ENCODE peak calls at places on chromosomes 11 and 22, in five cellular contexts. One of them, this sample, is unnamed.

GRCh38 chr11:19933801-19934488 is 221.3 kb downstream of the NAV2 start:
- DNase-seq in kidney glomerular epithelial cell: no peak
- DNase-seq in ureter: no peak
- DNase-seq in T-helper 9 cell: no peak
- DNase-seq in activated T-cell treated with anti-CD3 and anti-CD28 coated beads for 1 hour: no peak
- DNase-seq in this sample: no peak

GRCh38 chr11:19816040-19816439 is 103.4 kb downstream of the NAV2 start:
- DNase-seq in kidney glomerular epithelial cell: no peak
- DNase-seq in ureter: no peak
- DNase-seq in T-helper 9 cell: no peak
- DNase-seq in activated T-cell treated with anti-CD3 and anti-CD28 coated beads for 1 hour: no peak
- DNase-seq in this sample: no peak

GRCh38 chr22:30823015-30823370 is 128.3 kb downstream of the OSBP2 start:
- DNase-seq in kidney glomerular epithelial cell: no peak
- DNase-seq in ureter: no peak
- DNase-seq in T-helper 9 cell: no peak
- DNase-seq in activated T-cell treated with anti-CD3 and anti-CD28 coated beads for 1 hour: no peak
- DNase-seq in this sample: no peak

GRCh38 chr22:39622881-39623367 is 52.4 kb downstream of the CACNA1I start:
- DNase-seq in kidney glomerular epithelial cell: no peak
- DNase-seq in ureter: no peak
- DNase-seq in T-helper 9 cell: peak
- DNase-seq in activated T-cell treated with anti-CD3 and anti-CD28 coated beads for 1 hour: peak
- DNase-seq in this sample: peak

GRCh38 chr11:68142028-68142412 is 20.8 kb upstream of the CHKA start:
- DNase-seq in kidney glomerular epithelial cell: no peak
- DNase-seq in ureter: peak
- DNase-seq in T-helper 9 cell: no peak
- DNase-seq in activated T-cell treated with anti-CD3 and anti-CD28 coated beads for 1 hour: peak
- DNase-seq in this sample: no peak

GRCh38 chr11:102577182-102577581 is 46.6 kb upstream of the MMP7 start:
- DNase-seq in kidney glomerular epithelial cell: no peak
- DNase-seq in ureter: no peak
- DNase-seq in T-helper 9 cell: no peak
- DNase-seq in activated T-cell treated with anti-CD3 and anti-CD28 coated beads for 1 hour: no peak
- DNase-seq in this sample: no peak

GRCh38 chr22:22343603-22344276 is 99.2 kb downstream of the VPREB1 start:
- DNase-seq in kidney glomerular epithelial cell: no peak
- DNase-seq in ureter: no peak
- DNase-seq in T-helper 9 cell: no peak
- DNase-seq in activated T-cell treated with anti-CD3 and anti-CD28 coated beads for 1 hour: no peak
- DNase-seq in this sample: no peak

GRCh38 chr22:44537016-44537936 is 39.2 kb upstream of the RTL6 start:
- DNase-seq in kidney glomerular epithelial cell: no peak
- DNase-seq in ureter: no peak
- DNase-seq in T-helper 9 cell: no peak
- DNase-seq in activated T-cell treated with anti-CD3 and anti-CD28 coated beads for 1 hour: no peak
- DNase-seq in this sample: no peak

GRCh38 chr11:15912291-15912690 is 444.1 kb downstream of the SOX6 start:
- DNase-seq in kidney glomerular epithelial cell: no peak
- DNase-seq in ureter: no peak
- DNase-seq in T-helper 9 cell: no peak
- DNase-seq in activated T-cell treated with anti-CD3 and anti-CD28 coated beads for 1 hour: no peak
- DNase-seq in this sample: no peak

GRCh38 chr11:108586600-108586999 is 7.0 kb downstream of the EXPH5 start:
- DNase-seq in kidney glomerular epithelial cell: no peak
- DNase-seq in ureter: no peak
- DNase-seq in T-helper 9 cell: no peak
- DNase-seq in activated T-cell treated with anti-CD3 and anti-CD28 coated beads for 1 hour: no peak
- DNase-seq in this sample: no peak

GRCh38 chr11:111305403-111305802 is 7.1 kb downstream of the POU2AF3 start:
- DNase-seq in kidney glomerular epithelial cell: no peak
- DNase-seq in ureter: no peak
- DNase-seq in T-helper 9 cell: no peak
- DNase-seq in activated T-cell treated with anti-CD3 and anti-CD28 coated beads for 1 hour: no peak
- DNase-seq in this sample: no peak

GRCh38 chr11:66082936-66083698 is 13.0 kb downstream of the PACS1 start:
- DNase-seq in kidney glomerular epithelial cell: no peak
- DNase-seq in ureter: no peak
- DNase-seq in T-helper 9 cell: no peak
- DNase-seq in activated T-cell treated with anti-CD3 and anti-CD28 coated beads for 1 hour: no peak
- DNase-seq in this sample: no peak

GRCh38 chr11:36065436-36065835 is 121.6 kb downstream of the LDLRAD3 start:
- DNase-seq in kidney glomerular epithelial cell: no peak
- DNase-seq in ureter: no peak
- DNase-seq in T-helper 9 cell: no peak
- DNase-seq in activated T-cell treated with anti-CD3 and anti-CD28 coated beads for 1 hour: no peak
- DNase-seq in this sample: no peak

GRCh38 chr11:17766590-17766989 is 32.0 kb downstream of the KCNC1 start:
- DNase-seq in kidney glomerular epithelial cell: no peak
- DNase-seq in ureter: no peak
- DNase-seq in T-helper 9 cell: no peak
- DNase-seq in activated T-cell treated with anti-CD3 and anti-CD28 coated beads for 1 hour: no peak
- DNase-seq in this sample: no peak

GRCh38 chr11:42770444-42771065 is 541.2 kb upstream of the API5 start:
- DNase-seq in kidney glomerular epithelial cell: no peak
- DNase-seq in ureter: no peak
- DNase-seq in T-helper 9 cell: no peak
- DNase-seq in activated T-cell treated with anti-CD3 and anti-CD28 coated beads for 1 hour: no peak
- DNase-seq in this sample: no peak

GRCh38 chr11:102494216-102494615 is 36.3 kb downstream of the MMP7 start:
- DNase-seq in kidney glomerular epithelial cell: peak
- DNase-seq in ureter: no peak
- DNase-seq in T-helper 9 cell: no peak
- DNase-seq in activated T-cell treated with anti-CD3 and anti-CD28 coated beads for 1 hour: no peak
- DNase-seq in this sample: no peak

GRCh38 chr11:78050964-78051831 is 12.5 kb upstream of the THRSP start:
- DNase-seq in kidney glomerular epithelial cell: peak
- DNase-seq in ureter: no peak
- DNase-seq in T-helper 9 cell: no peak
- DNase-seq in activated T-cell treated with anti-CD3 and anti-CD28 coated beads for 1 hour: no peak
- DNase-seq in this sample: no peak

GRCh38 chr11:47551086-47551485 is 1.8 kb downstream of the CELF1 start:
- DNase-seq in kidney glomerular epithelial cell: peak
- DNase-seq in ureter: no peak
- DNase-seq in T-helper 9 cell: no peak
- DNase-seq in activated T-cell treated with anti-CD3 and anti-CD28 coated beads for 1 hour: no peak
- DNase-seq in this sample: no peak

GRCh38 chr22:22403771-22404170 is 104.8 kb downstream of the ZNF280B start:
- DNase-seq in kidney glomerular epithelial cell: no peak
- DNase-seq in ureter: no peak
- DNase-seq in T-helper 9 cell: no peak
- DNase-seq in activated T-cell treated with anti-CD3 and anti-CD28 coated beads for 1 hour: no peak
- DNase-seq in this sample: no peak

GRCh38 chr22:46612904-46613605 is 7.1 kb upstream of the GRAMD4 start:
- DNase-seq in kidney glomerular epithelial cell: no peak
- DNase-seq in ureter: no peak
- DNase-seq in T-helper 9 cell: peak
- DNase-seq in activated T-cell treated with anti-CD3 and anti-CD28 coated beads for 1 hour: peak
- DNase-seq in this sample: peak

GRCh38 chr11:76208829-76209670 is 2.7 kb upstream of the WNT11 start:
- DNase-seq in kidney glomerular epithelial cell: no peak
- DNase-seq in ureter: peak
- DNase-seq in T-helper 9 cell: peak
- DNase-seq in activated T-cell treated with anti-CD3 and anti-CD28 coated beads for 1 hour: peak
- DNase-seq in this sample: peak

GRCh38 chr11:65069217-65069616 is 10.9 kb upstream of the NAALADL1 start:
- DNase-seq in kidney glomerular epithelial cell: peak
- DNase-seq in ureter: no peak
- DNase-seq in T-helper 9 cell: no peak
- DNase-seq in activated T-cell treated with anti-CD3 and anti-CD28 coated beads for 1 hour: no peak
- DNase-seq in this sample: no peak

GRCh38 chr22:35839811-35840739 is 122.4 kb downstream of the APOL5 start:
- DNase-seq in kidney glomerular epithelial cell: peak
- DNase-seq in ureter: peak
- DNase-seq in T-helper 9 cell: no peak
- DNase-seq in activated T-cell treated with anti-CD3 and anti-CD28 coated beads for 1 hour: no peak
- DNase-seq in this sample: no peak

GRCh38 chr11:2803186-2804057 is 82.2 kb downstream of the CDKN1C start:
- DNase-seq in kidney glomerular epithelial cell: no peak
- DNase-seq in ureter: peak
- DNase-seq in T-helper 9 cell: no peak
- DNase-seq in activated T-cell treated with anti-CD3 and anti-CD28 coated beads for 1 hour: no peak
- DNase-seq in this sample: no peak

GRCh38 chr11:19697721-19698121 is 14.9 kb upstream of the NAV2 start:
- DNase-seq in kidney glomerular epithelial cell: no peak
- DNase-seq in ureter: no peak
- DNase-seq in T-helper 9 cell: no peak
- DNase-seq in activated T-cell treated with anti-CD3 and anti-CD28 coated beads for 1 hour: no peak
- DNase-seq in this sample: no peak

GRCh38 chr11:96326954-96327353 is 16.0 kb downstream of the MAML2 start:
- DNase-seq in kidney glomerular epithelial cell: no peak
- DNase-seq in ureter: no peak
- DNase-seq in T-helper 9 cell: no peak
- DNase-seq in activated T-cell treated with anti-CD3 and anti-CD28 coated beads for 1 hour: no peak
- DNase-seq in this sample: no peak

GRCh38 chr11:132312161-132312560 is 941.7 kb downstream of the NTM start:
- DNase-seq in kidney glomerular epithelial cell: peak
- DNase-seq in ureter: no peak
- DNase-seq in T-helper 9 cell: no peak
- DNase-seq in activated T-cell treated with anti-CD3 and anti-CD28 coated beads for 1 hour: no peak
- DNase-seq in this sample: no peak

GRCh38 chr22:24424001-24424900 is 3.1 kb upstream of the ADORA2A start:
- DNase-seq in kidney glomerular epithelial cell: no peak
- DNase-seq in ureter: no peak
- DNase-seq in T-helper 9 cell: peak
- DNase-seq in activated T-cell treated with anti-CD3 and anti-CD28 coated beads for 1 hour: no peak
- DNase-seq in this sample: no peak

GRCh38 chr11:61999141-61999975 is 31.9 kb upstream of the FTH1 start:
- DNase-seq in kidney glomerular epithelial cell: no peak
- DNase-seq in ureter: no peak
- DNase-seq in T-helper 9 cell: no peak
- DNase-seq in activated T-cell treated with anti-CD3 and anti-CD28 coated beads for 1 hour: no peak
- DNase-seq in this sample: no peak

GRCh38 chr11:69562816-69563215 is 78.1 kb upstream of the CCND1 start:
- DNase-seq in kidney glomerular epithelial cell: no peak
- DNase-seq in ureter: no peak
- DNase-seq in T-helper 9 cell: no peak
- DNase-seq in activated T-cell treated with anti-CD3 and anti-CD28 coated beads for 1 hour: no peak
- DNase-seq in this sample: no peak

GRCh38 chr11:105862736-105863367 is 159.2 kb downstream of the MSANTD4 start:
- DNase-seq in kidney glomerular epithelial cell: peak
- DNase-seq in ureter: no peak
- DNase-seq in T-helper 9 cell: no peak
- DNase-seq in activated T-cell treated with anti-CD3 and anti-CD28 coated beads for 1 hour: no peak
- DNase-seq in this sample: no peak

GRCh38 chr11:2531987-2532703 is 87.3 kb downstream of the KCNQ1 start:
- DNase-seq in kidney glomerular epithelial cell: no peak
- DNase-seq in ureter: no peak
- DNase-seq in T-helper 9 cell: no peak
- DNase-seq in activated T-cell treated with anti-CD3 and anti-CD28 coated beads for 1 hour: no peak
- DNase-seq in this sample: no peak

GRCh38 chr11:86058360-86058759 is 10.5 kb downstream of the PICALM start:
- DNase-seq in kidney glomerular epithelial cell: no peak
- DNase-seq in ureter: no peak
- DNase-seq in T-helper 9 cell: no peak
- DNase-seq in activated T-cell treated with anti-CD3 and anti-CD28 coated beads for 1 hour: no peak
- DNase-seq in this sample: no peak

GRCh38 chr22:30078320-30079311 is 1.6 kb upstream of the HORMAD2 start:
- DNase-seq in kidney glomerular epithelial cell: no peak
- DNase-seq in ureter: no peak
- DNase-seq in T-helper 9 cell: no peak
- DNase-seq in activated T-cell treated with anti-CD3 and anti-CD28 coated beads for 1 hour: no peak
- DNase-seq in this sample: no peak

GRCh38 chr11:36455658-36456111 is 54.4 kb downstream of the TRAF6 start:
- DNase-seq in kidney glomerular epithelial cell: peak
- DNase-seq in ureter: peak
- DNase-seq in T-helper 9 cell: no peak
- DNase-seq in activated T-cell treated with anti-CD3 and anti-CD28 coated beads for 1 hour: no peak
- DNase-seq in this sample: no peak

GRCh38 chr11:126870021-126870420 is 130.5 kb downstream of the KIRREL3 start:
- DNase-seq in kidney glomerular epithelial cell: no peak
- DNase-seq in ureter: no peak
- DNase-seq in T-helper 9 cell: no peak
- DNase-seq in activated T-cell treated with anti-CD3 and anti-CD28 coated beads for 1 hour: no peak
- DNase-seq in this sample: no peak

This sample was measured in effector memory CD4-positive, alpha-beta T cell.